ENCODE peak calls at places on chromosomes 13 and 19, in six cellular contexts. Q, Z, Y, I, L and K are unnamed samples. For H3K27me3 and H3K4me1, the result is how much of the 10 kb centered on the place peaks cover.

GRCh38 chr13:27482996-27483395 is 32.6 kb upstream of the MTIF3 start:
- DNase-seq in Y (no peak), Q (no peak), I (no peak), Z (no peak), L (no peak), K (peak)

GRCh38 chr19:54388001-54388802 is 23.5 kb upstream of the LAIR1 start:
- DNase-seq in Y (no peak), L (peak), I (no peak), Q (no peak), Z (no peak), K (no peak)

GRCh38 chr13:111909971-111910671 is 156.8 kb upstream of the SOX1 start:
- DNase-seq in L (no peak), Q (no peak), I (no peak), Z (no peak), Y (no peak), K (peak)

GRCh38 chr19:42467437-42467760 is 24.7 kb upstream of the CXCL17 start:
- DNase-seq in L (no peak), Z (no peak), I (no peak), Q (no peak), Y (no peak), K (no peak)

GRCh38 chr19:40689339-40690049 is 957 bp downstream of the NUMBL start:
- DNase-seq in Q (peak), I (peak), L (peak), Y (no peak), Z (peak), K (no peak)

GRCh38 chr19:55549500-55550320 is 4.4 kb upstream of the SBK3 start:
- DNase-seq in Y (peak), Q (no peak), Z (no peak), L (no peak), I (no peak), K (no peak)

GRCh38 chr19:43152217-43152616 is 34.1 kb downstream of the PSG5 start:
- DNase-seq in I (no peak), L (no peak), Q (no peak), Y (peak), Z (no peak), K (no peak)

GRCh38 chr19:13097331-13098258 is 5.1 kb downstream of the LYL1 start:
- DNase-seq in Z (peak), Q (peak), I (peak), Y (no peak), L (no peak), K (no peak)

GRCh38 chr13:43546260-43546659 is 240.5 kb downstream of the ENOX1 start:
- DNase-seq in Y (no peak), I (peak), Z (peak), Q (no peak), L (peak), K (no peak)

GRCh38 chr19:1799695-1800342 is 12.3 kb downstream of the ATP8B3 start:
- DNase-seq in L (no peak), I (no peak), Z (no peak), Y (no peak), Q (peak), K (no peak)

GRCh38 chr19:36377541-36378178 is 1.3 kb downstream of the ZFP14 start:
- DNase-seq in Y (no peak), Z (no peak), I (no peak), Q (no peak), L (no peak), K (no peak)

GRCh38 chr13:50644081-50644871 is 199.2 kb downstream of the DLEU7 start:
- DNase-seq in I (no peak), Q (no peak), L (no peak), Y (no peak), Z (no peak), K (no peak)

GRCh38 chr13:101626925-101627555 is 174.6 kb downstream of the ITGBL1 start:
- DNase-seq in I (no peak), Z (no peak), L (no peak), Y (peak), Q (no peak), K (no peak)

DNA sequence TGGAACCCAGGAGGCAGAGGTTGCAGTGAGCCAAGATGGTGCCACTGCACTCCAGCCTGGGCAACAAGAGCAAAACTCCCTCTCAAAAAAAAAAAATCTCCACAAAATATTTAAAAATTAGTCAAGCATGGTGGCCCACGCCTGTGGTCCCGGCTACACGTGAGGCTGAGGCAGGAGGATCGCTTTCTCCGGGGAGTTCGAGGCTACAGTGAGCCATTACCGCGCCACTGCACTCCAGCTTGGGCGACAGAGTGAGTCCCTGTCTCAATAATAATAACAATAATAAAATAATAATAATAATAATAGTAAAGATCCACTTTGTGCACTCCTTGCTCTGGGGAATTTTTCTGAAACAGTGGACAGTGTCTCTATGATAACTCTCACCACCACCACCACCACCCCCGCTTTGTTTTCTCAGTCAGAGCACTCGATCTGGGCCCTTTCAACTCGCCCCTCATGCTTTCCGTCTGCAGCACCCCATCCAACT is 8.7 kb downstream of the NAPSA start:
- DNase-seq in I (no peak), Y (no peak), L (no peak), Q (no peak), Z (no peak), K (no peak)
- H3K27me3 ChIP-seq in I (under half), Y (under half), L (under half), Q (under half), Z (under half), K (under half)

GRCh38 chr13:44575035-44575434 is 1.1 kb downstream of the TSC22D1 start:
- DNase-seq in Q (no peak), L (no peak), I (no peak), Y (no peak), Z (no peak), K (no peak)

GRCh38 chr13:44577236-44578063 is 1.3 kb upstream of the TSC22D1 start:
- DNase-seq in Y (peak), L (peak), I (peak), Q (peak), Z (peak), K (peak)

GRCh38 chr13:44574466-44574855 is 1.7 kb downstream of the TSC22D1 start:
- DNase-seq in Q (no peak), I (no peak), Z (no peak), Y (peak), L (no peak), K (no peak)

GRCh38 chr13:44576396-44577235 is 486 bp upstream of the TSC22D1 start:
- DNase-seq in Y (no peak), L (peak), Q (peak), I (peak), Z (no peak), K (no peak)

GRCh38 chr13:44575741-44576395 is at the start of gene TSC22D1:
- DNase-seq in Q (peak), L (peak), I (peak), Y (peak), Z (peak), K (no peak)
- H3K4me1 ChIP-seq in Q (under half), L (half or more), I (under half), Y (under half), Z (under half), K (under half)

DNA sequence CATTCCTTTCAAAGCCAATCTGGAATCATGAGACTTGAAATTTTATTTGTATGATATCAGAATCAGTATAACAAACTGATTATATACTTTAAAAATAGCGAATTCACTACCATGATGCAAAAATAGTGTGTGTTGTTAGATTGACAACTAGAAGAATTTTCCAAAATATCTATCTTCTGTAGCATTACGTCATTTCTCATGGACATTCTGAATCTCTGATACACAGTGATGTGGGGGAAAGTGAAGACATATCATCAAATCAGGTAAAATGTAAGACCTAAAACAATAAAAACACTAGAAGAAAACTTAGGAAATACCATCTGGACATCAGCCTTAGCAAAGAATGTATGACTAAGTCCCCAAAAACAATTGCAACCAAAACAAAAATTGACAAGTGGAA is 1292.0 kb upstream of the PCDH9 start:
- DNase-seq in Q (no peak), I (no peak), Y (no peak), Z (no peak), L (no peak), K (no peak)
- H3K27me3 ChIP-seq in Q (under half), I (under half), Y (under half), Z (under half), L (under half), K (under half)

DNA sequence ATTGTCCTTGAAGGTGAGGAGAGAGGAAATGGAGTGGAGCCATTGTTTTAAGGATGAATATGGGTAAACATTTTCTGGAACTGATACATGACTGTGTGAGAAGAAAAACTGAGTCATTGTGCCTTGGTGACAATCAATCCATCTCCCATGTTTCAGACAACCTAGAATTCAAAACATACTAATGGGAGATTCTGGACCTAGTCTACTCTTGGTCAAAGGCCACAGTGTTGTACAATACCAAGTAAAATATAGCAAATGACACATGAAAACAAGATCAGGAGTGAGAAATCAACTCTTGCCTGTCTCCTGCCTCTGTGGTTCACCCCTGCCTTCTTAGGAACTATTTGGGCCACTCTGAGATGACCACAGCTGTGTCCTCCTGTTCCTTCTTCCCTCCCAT is 13.1 kb downstream of the CEBPA start:
- DNase-seq in Z (no peak), Q (no peak), I (no peak), Y (no peak), L (no peak), K (no peak)
- H3K4me1 ChIP-seq in Z (under half), Q (under half), I (under half), Y (under half), L (under half), K (under half)

GRCh38 chr19:50493171-50493570 is 16.5 kb upstream of the GARIN5A start:
- DNase-seq in Z (no peak), L (no peak), I (no peak), Y (no peak), Q (peak), K (no peak)
- H3K27me3 ChIP-seq in Z (under half), L (under half), I (under half), Y (under half), Q (under half), K (under half)

DNA sequence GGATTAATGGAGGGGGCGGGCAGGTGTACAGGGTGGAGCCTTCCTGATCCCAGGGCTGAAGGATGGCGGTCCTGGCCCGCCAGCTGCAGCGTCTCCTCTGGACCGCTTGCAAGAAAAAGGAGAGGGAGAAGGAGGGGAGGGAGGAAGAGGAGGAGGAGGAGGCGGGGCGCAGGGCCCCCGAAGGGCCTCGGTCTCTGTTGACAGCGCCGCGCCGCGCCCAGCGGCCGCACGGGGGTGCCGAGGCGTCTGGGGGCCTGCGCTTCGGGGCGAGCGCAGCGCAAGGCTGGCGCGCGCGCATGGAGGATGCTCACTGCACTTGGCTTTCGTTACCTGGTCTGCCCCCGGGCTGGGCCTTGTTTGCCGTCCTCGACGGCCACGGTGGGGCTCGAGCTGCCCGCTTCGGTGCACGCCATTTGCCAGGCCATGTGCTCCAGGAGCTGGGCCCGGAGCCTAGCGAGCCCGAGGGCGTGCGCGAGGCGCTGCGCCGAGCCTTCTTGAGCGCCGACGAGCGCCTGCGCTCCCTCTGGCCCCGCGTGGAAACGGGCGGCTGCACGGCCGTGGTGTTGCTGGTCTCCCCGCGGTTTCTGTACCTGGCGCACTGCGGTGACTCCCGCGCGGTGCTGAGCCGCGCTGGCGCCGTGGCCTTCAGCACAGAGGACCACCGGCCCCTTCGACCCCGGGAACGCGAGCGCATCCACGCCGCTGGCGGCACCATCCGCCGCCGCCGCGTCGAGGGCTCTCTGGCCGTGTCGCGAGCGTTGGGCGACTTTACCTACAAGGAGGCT is at the start of gene PPM1N:
- DNase-seq in Y (peak), Q (peak), Z (no peak), I (no peak), L (no peak), K (no peak)
- H3K4me1 ChIP-seq in Y (under half), Q (under half), Z (under half), I (under half), L (under half), K (under half)

DNA sequence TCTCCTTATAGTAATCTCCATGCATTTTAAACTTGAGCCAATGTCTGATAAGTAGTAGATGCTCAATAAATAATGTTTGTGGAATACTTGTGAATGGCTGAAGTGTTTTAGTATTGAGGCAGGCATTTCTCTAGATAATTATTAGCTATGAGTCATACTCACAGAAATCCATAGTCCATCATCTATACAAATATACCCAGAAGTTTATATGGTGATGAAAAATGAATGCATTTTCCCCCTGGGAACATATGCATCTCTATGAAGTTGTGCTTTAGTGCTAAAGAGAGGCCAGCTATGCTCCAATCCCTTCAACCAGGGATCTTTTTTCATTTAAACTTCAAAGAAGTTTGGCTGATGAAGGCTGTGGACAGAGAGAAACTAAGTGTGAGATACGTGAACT is 17.2 kb downstream of the MBNL2 start:
- DNase-seq in Z (no peak), Y (no peak), I (no peak), Q (no peak), L (no peak), K (no peak)
- H3K27me3 ChIP-seq in Z (under half), Y (under half), I (under half), Q (under half), L (under half), K (under half)

GRCh38 chr19:8397291-8397690 is 7.1 kb downstream of the RAB11B start:
- DNase-seq in Y (no peak), I (no peak), Z (no peak), L (no peak), Q (peak), K (no peak)

GRCh38 chr19:8396185-8396562 is 6.0 kb downstream of the RAB11B start:
- DNase-seq in Y (no peak), L (no peak), I (no peak), Q (peak), Z (no peak), K (no peak)

GRCh38 chr19:8397746-8398721 is 7.9 kb downstream of the RAB11B start:
- DNase-seq in Q (peak), Z (no peak), Y (no peak), I (no peak), L (no peak), K (no peak)

GRCh38 chr19:8395621-8396082 is 5.5 kb downstream of the RAB11B start:
- DNase-seq in Z (no peak), I (no peak), Y (no peak), Q (peak), L (no peak), K (no peak)

GRCh38 chr19:8396563-8397203 is 6.5 kb downstream of the RAB11B start:
- DNase-seq in Y (peak), Z (peak), Q (peak), L (peak), I (peak), K (no peak)
- H3K4me1 ChIP-seq in Y (under half), Z (half or more), Q (under half), L (half or more), I (under half), K (under half)